ENCODE peak calls at places on chromosomes 7 and 10, in five cellular contexts. V is HFF-Myc, O is mesothelial cell of epicardium, S is activated T-cell treated with anti-CD3 and anti-CD28 coated beads for 1 hour, Q is bronchial epithelial cell. X is an unnamed sample.

GRCh38 chr10:31864834-31865518 is 63.7 kb downstream of the ARHGAP12 start:
- DNase-seq in V (peak; percentile 9), O (no peak), Q (no peak), S (no peak), X (no peak)

GRCh38 chr7:151867912-151868804 is 8.8 kb downstream of the PRKAG2 start:
- DNase-seq in V (no peak), O (no peak), S (no peak), Q (no peak), X (no peak)

GRCh38 chr7:67551027-67551426 is 554.4 kb downstream of the TYW1 start:
- DNase-seq in O (no peak), V (no peak), S (no peak), Q (no peak), X (no peak)

GRCh38 chr7:76513817-76514799 is 3.8 kb downstream of the UPK3B start:
- DNase-seq in S (no peak), O (no peak), V (no peak), Q (no peak), X (no peak)

GRCh38 chr10:62817120-62817762 is 1.1 kb upstream of the EGR2 start:
- DNase-seq in V (no peak), S (peak; percentile 54), O (no peak), Q (no peak), X (peak; percentile 65)

GRCh38 chr7:97731736-97732370 is at the start of gene TAC1:
- DNase-seq in S (no peak), O (no peak), Q (peak; percentile 36), V (peak; percentile 6), X (no peak)

GRCh38 chr10:29820890-29821398 is 186.2 kb upstream of the SVIL start:
- DNase-seq in Q (no peak), O (no peak), S (no peak), V (no peak), X (no peak)

GRCh38 chr7:104956753-104957450 is 57.1 kb upstream of the KMT2E start:
- DNase-seq in S (no peak), Q (peak; percentile 90), V (peak; percentile 88), O (no peak), X (no peak)

GRCh38 chr7:140390466-140391190 is 7.7 kb downstream of the SLC37A3 start:
- DNase-seq in V (no peak), O (no peak), S (no peak), Q (no peak), X (no peak)

GRCh38 chr10:26391701-26392695 is 46.1 kb upstream of the APBB1IP start:
- DNase-seq in S (no peak), O (no peak), Q (no peak), V (no peak), X (peak; percentile 12)

X was measured in CD8-positive, alpha-beta T cell.